ENCODE peak calls at places on chromosomes 1 and 21, in four cellular contexts. Y is H1, N is K562, T is SK-N-SH. D is an unnamed sample.

GRCh38 chr1:16727190-16728111 is 12.9 kb upstream of the RNU1-4 start:
- DNase-seq in Y (peak; percentile 79), N (peak; percentile 39), T (peak; percentile 29), D (peak; percentile 63)

GRCh38 chr1:53392460-53392859 is 64.6 kb upstream of the LRP8 start:
- DNase-seq in Y (no peak), N (no peak), T (no peak), D (no peak)

GRCh38 chr1:66445492-66446181 is 88.3 kb upstream of the SGIP1 start:
- DNase-seq in Y (no peak), N (no peak), T (no peak), D (no peak)

GRCh38 chr1:26372039-26372438 is 511 bp downstream of the ZNF683 start:
- DNase-seq in Y (no peak), N (no peak), T (no peak), D (no peak)

GRCh38 chr1:16012590-16013219 is 5.1 kb downstream of the HSPB7 start:
- DNase-seq in Y (peak; percentile 87), N (peak; percentile 95), T (peak; percentile 77), D (peak; percentile 87)

GRCh38 chr1:52571783-52572182 is 18.9 kb upstream of the TUT4 start:
- DNase-seq in Y (no peak), N (peak; percentile 50), T (no peak), D (no peak)

GRCh38 chr1:46545784-46546183 is 5.7 kb downstream of the KNCN start:
- DNase-seq in Y (no peak), N (no peak), T (no peak), D (no peak)

GRCh38 chr21:33998402-33998801 is 75.0 kb upstream of the MRPS6 start:
- DNase-seq in Y (no peak), N (no peak), T (no peak), D (no peak)

GRCh38 chr1:180085331-180085730 is 69.3 kb upstream of the QSOX1 start:
- DNase-seq in Y (no peak), N (no peak), T (no peak), D (no peak)

GRCh38 chr1:203937678-203938330 is 76.4 kb downstream of the SNRPE start:
- DNase-seq in Y (no peak), N (no peak), T (no peak), D (no peak)

GRCh38 chr1:179953974-179954493 is 576 bp upstream of the CEP350 start:
- DNase-seq in Y (peak; percentile 50), N (peak; percentile 32), T (peak; percentile 37), D (no peak)

GRCh38 chr1:211935448-211935970 is 99.8 kb downstream of the INTS7 start:
- DNase-seq in Y (no peak), N (no peak), T (no peak), D (no peak)

GRCh38 chr1:55053265-55053954 is 14.1 kb downstream of the PCSK9 start:
- DNase-seq in Y (no peak), N (no peak), T (no peak), D (no peak)

GRCh38 chr1:36067871-36068270 is 16.0 kb upstream of the TEKT2 start:
- DNase-seq in Y (no peak), N (no peak), T (no peak), D (no peak)

GRCh38 chr1:43979528-43980254 is 681 bp downstream of the B4GALT2 start:
- DNase-seq in Y (peak; percentile 73), N (peak; percentile 87), T (peak; percentile 89), D (peak; percentile 49)

GRCh38 chr1:92698932-92699331 is 86.0 kb downstream of the EVI5 start:
- DNase-seq in Y (no peak), N (no peak), T (no peak), D (no peak)

GRCh38 chr1:10616696-10617095 is 141.9 kb downstream of the PEX14 start:
- DNase-seq in Y (no peak), N (no peak), T (no peak), D (no peak)

GRCh38 chr1:53740621-53741105 is 1.7 kb upstream of the GLIS1 start:
- DNase-seq in Y (no peak), N (no peak), T (no peak), D (no peak)

GRCh38 chr1:240524356-240525071 is 87.4 kb downstream of the GREM2 start:
- DNase-seq in Y (no peak), N (no peak), T (no peak), D (no peak)

GRCh38 chr1:41670558-41670957 is 186.1 kb upstream of the EDN2 start:
- DNase-seq in Y (no peak), N (no peak), T (no peak), D (no peak)

GRCh38 chr1:211345719-211346118 is 19.1 kb downstream of the TRAF5 start:
- DNase-seq in Y (no peak), N (no peak), T (no peak), D (peak; percentile 52)

GRCh38 chr1:184075040-184076029 is 23.8 kb downstream of the TSEN15 start:
- DNase-seq in Y (no peak), N (peak; percentile 41), T (peak; percentile 37), D (no peak)

GRCh38 chr1:162774007-162774406 is 16.5 kb upstream of the HSD17B7 start:
- DNase-seq in Y (no peak), N (no peak), T (no peak), D (no peak)

GRCh38 chr1:230542054-230542453 is 100.2 kb upstream of the COG2 start:
- DNase-seq in Y (no peak), N (peak; percentile 18), T (no peak), D (no peak)

GRCh38 chr1:45787905-45788304 is 15.5 kb upstream of the MAST2 start:
- DNase-seq in Y (no peak), N (no peak), T (no peak), D (no peak)

GRCh38 chr1:151106891-151107290 is 36.3 kb downstream of the GABPB2 start:
- DNase-seq in Y (no peak), N (no peak), T (no peak), D (no peak)

GRCh38 chr1:55047611-55048010 is 8.3 kb downstream of the PCSK9 start:
- DNase-seq in Y (no peak), N (no peak), T (no peak), D (no peak)

GRCh38 chr1:7301346-7301993 is 469.6 kb upstream of the VAMP3 start:
- DNase-seq in Y (peak; percentile 41), N (no peak), T (no peak), D (no peak)

GRCh38 chr1:25037174-25038074 is 107.3 kb upstream of the RUNX3 start:
- DNase-seq in Y (peak; percentile 82), N (peak; percentile 82), T (peak; percentile 78), D (peak; percentile 75)

GRCh38 chr1:51627672-51628071 is 10.8 kb downstream of the OSBPL9 start:
- DNase-seq in Y (no peak), N (no peak), T (peak; percentile 38), D (no peak)

GRCh38 chr1:46667782-46668760 is at the start of gene ATPAF1:
- DNase-seq in Y (peak; percentile 86), N (peak; percentile 81), T (peak; percentile 91), D (peak; percentile 77)

GRCh38 chr1:212234431-212235298 is 50.5 kb upstream of the PPP2R5A start:
- DNase-seq in Y (no peak), N (peak; percentile 77), T (peak; percentile 12), D (no peak)

GRCh38 chr1:8461341-8462110 is 143.6 kb downstream of the SLC45A1 start:
- DNase-seq in Y (no peak), N (no peak), T (no peak), D (no peak)

GRCh38 chr1:8462298-8462946 is 144.5 kb downstream of the SLC45A1 start:
- DNase-seq in Y (no peak), N (no peak), T (no peak), D (no peak)

GRCh38 chr1:8464987-8465386 is 147.1 kb downstream of the SLC45A1 start:
- DNase-seq in Y (no peak), N (no peak), T (no peak), D (no peak)

GRCh38 chr1:8464377-8464776 is 146.5 kb downstream of the SLC45A1 start:
- DNase-seq in Y (no peak), N (no peak), T (no peak), D (peak; percentile 24)

GRCh38 chr1:8463144-8463927 is 145.4 kb downstream of the SLC45A1 start:
- DNase-seq in Y (no peak), N (no peak), T (peak; percentile 60), D (no peak)
- TF ChIP-seq TEAD4 in Y (no peak), N (no peak), T (no peak), D (no peak)

DNA sequence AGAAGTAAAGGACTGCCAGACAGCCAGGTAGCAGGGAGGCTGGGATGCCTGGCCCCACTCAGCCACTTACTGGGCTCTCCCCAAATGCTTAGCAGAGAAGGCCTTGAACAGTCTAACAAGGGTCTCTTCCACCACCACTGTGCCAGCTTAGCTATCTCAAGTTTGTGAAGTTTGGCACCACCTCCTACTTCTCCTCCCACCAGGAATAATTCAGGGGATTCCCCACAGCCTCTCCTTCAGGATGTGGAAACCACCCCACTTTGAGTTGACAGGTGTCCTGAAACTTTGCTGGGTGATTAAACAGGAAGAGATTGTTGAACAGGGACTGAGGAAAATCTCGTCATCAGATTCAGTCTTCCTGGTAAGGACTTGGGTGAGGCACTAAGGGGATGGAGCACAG is 59.4 kb upstream of the ATP1B1 start:
- DNase-seq in Y (no peak), N (no peak), T (no peak), D (no peak)
- TF ChIP-seq TEAD4 in Y (no peak), N (no peak), T (no peak), D (no peak)

GRCh38 chr1:214568328-214568727 is 16.9 kb upstream of the PTPN14 start:
- DNase-seq in Y (no peak), N (no peak), T (no peak), D (no peak)

GRCh38 chr1:214571281-214571680 is 19.9 kb upstream of the PTPN14 start:
- DNase-seq in Y (no peak), N (no peak), T (no peak), D (no peak)

GRCh38 chr1:214570442-214570841 is 19.0 kb upstream of the PTPN14 start:
- DNase-seq in Y (no peak), N (no peak), T (no peak), D (no peak)

GRCh38 chr1:214567481-214567980 is 16.1 kb upstream of the PTPN14 start:
- DNase-seq in Y (no peak), N (no peak), T (no peak), D (no peak)

DNA sequence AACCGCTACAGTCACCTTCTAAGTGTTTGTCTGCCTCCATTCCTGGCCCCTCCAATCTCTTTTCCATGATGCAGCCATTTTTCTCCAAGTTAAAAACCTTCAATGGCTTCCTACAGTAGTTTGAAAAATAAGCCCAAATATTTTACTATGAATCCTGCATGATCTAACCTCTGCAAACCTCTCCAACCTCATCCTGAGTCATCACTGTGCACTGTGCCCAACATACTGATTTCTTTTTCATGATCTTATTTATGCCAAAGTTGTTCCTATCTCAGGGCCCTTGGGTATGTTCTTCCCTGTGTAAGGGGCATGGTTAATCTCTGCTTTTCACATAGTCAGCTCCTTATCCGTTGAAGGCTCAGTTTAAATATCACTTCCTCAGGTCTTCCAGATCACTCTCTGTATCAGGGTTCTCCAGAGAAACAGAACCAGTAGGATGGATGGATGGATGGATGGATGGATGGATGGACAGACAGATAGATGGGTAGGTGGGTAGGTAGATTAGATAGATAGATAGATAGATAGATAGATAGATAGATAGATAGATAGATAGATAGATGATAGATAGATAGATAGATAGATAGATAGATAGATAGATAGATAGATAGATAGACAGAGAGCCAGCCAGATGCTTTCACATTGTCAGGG is 18.1 kb upstream of the PTPN14 start:
- DNase-seq in Y (no peak), N (no peak), T (no peak), D (no peak)
- TF ChIP-seq TEAD4 in Y (no peak), N (no peak), T (no peak), D (no peak)

DNA sequence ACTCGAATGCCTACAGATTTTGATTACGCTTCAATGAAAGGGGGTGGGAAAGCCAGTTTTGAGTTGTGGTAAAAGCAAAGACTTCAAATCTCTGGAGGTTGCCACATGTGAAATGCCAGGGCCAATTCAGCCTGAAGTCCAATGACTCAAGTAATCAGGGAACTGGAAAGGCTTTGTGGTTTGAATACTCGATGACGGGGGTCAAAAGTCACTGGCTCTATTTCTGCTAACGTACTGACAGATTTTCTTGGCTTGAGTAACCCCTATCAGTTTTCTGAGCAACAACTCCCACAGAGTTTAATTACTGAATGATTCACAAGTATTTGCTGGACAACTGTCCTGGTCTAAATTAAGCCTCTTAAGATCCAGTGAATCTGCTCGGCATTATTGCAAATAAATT is 152.2 kb downstream of the SIPA1L2 start:
- DNase-seq in Y (no peak), N (no peak), T (no peak), D (no peak)
- TF ChIP-seq TEAD4 in Y (no peak), N (no peak), T (peak; percentile 19), D (no peak)

D was measured in WTC11.